ENCODE peak calls at places on chromosomes 13 and 19, in four cellular contexts. Z is HS-5; W is activated CD4-positive, alpha-beta T cell treated with anti-CD3 and anti-CD28 coated beads, Interleukin-2, amount 50 U/mL, for 24 hours; U is omental fat pad. I is an unnamed sample.

GRCh38 chr19:53849237-53849676 is 18.4 kb upstream of the MYADM start:
- DNase-seq in U (no peak), Z (no peak), W (no peak), I (no peak)

GRCh38 chr13:45658586-45659235 is 43.2 kb upstream of the ERICH6B start:
- DNase-seq in W (no peak), Z (peak; percentile 55), U (no peak), I (no peak)

GRCh38 chr19:50967924-50968708 is 1.3 kb downstream of the KLK6 start:
- DNase-seq in U (no peak), W (no peak), Z (no peak), I (no peak)

GRCh38 chr13:76723551-76724232 is 162.5 kb downstream of the KCTD12 start:
- DNase-seq in W (no peak), Z (peak; percentile 44), U (no peak), I (peak; percentile 37)

GRCh38 chr13:110653851-110654250 is 38.5 kb downstream of the NAXD start:
- DNase-seq in W (no peak), Z (no peak), U (no peak), I (no peak)

GRCh38 chr19:5782945-5783919 is 1.3 kb downstream of the PRR22 start:
- DNase-seq in U (no peak), Z (no peak), W (no peak), I (no peak)

GRCh38 chr13:68506888-68507551 is 1276.9 kb upstream of the PCDH9 start:
- DNase-seq in U (no peak), W (no peak), Z (no peak), I (no peak)

GRCh38 chr13:57286511-57287098 is 119.6 kb downstream of the PRR20E start:
- DNase-seq in U (no peak), W (no peak), Z (no peak), I (no peak)

GRCh38 chr13:73416093-73416492 is 357.3 kb downstream of the KLF5 start:
- DNase-seq in U (no peak), Z (no peak), W (no peak), I (no peak)

GRCh38 chr13:42593719-42594012 is 19.7 kb downstream of the TNFSF11 start:
- DNase-seq in U (no peak), W (no peak), Z (no peak), I (no peak)

GRCh38 chr13:30334663-30335386 is 27.5 kb upstream of the KATNAL1 start:
- DNase-seq in U (no peak), Z (no peak), W (no peak), I (no peak)

I was measured in kidney epithelial cell.